ENCODE peak calls at places on chromosome 18, in eight cellular contexts. S is foreskin fibroblast, V is WTC11, J is astrocyte of the spinal cord, G is AG04450, I is D721Med, P is IMR-90, Z is endodermal cell. U is an unnamed sample.

GRCh38 chr18:6842081-6842480 is 112.6 kb downstream of the ARHGAP28 start:
- DNase-seq in V (no peak), I (no peak), J (no peak), G (no peak), P (no peak), Z (no peak), S (no peak), U (no peak)

GRCh38 chr18:22841840-22842239 is 91.3 kb upstream of the RBBP8 start:
- DNase-seq in I (no peak), P (peak), J (peak), S (peak), Z (no peak), G (no peak), V (no peak), U (peak)

GRCh38 chr18:43757273-43757672 is 480.0 kb upstream of the SYT4 start:
- DNase-seq in V (no peak), S (no peak), I (no peak), J (no peak), G (no peak), P (no peak), Z (no peak), U (no peak)

GRCh38 chr18:31450409-31450808 is 2.9 kb downstream of the DSG3 start:
- DNase-seq in V (no peak), P (no peak), Z (no peak), S (no peak), I (no peak), G (no peak), J (no peak), U (no peak)

GRCh38 chr18:78406743-78407455 is 572.7 kb upstream of the SALL3 start:
- DNase-seq in S (no peak), P (no peak), J (no peak), G (no peak), V (no peak), Z (no peak), I (no peak), U (no peak)

GRCh38 chr18:2526320-2526719 is 45.0 kb downstream of the METTL4 start:
- DNase-seq in I (no peak), S (no peak), V (no peak), J (no peak), P (no peak), G (no peak), Z (no peak), U (no peak)

GRCh38 chr18:36427369-36427768 is 129.9 kb downstream of the FHOD3 start:
- DNase-seq in V (no peak), I (no peak), S (no peak), G (no peak), Z (no peak), J (no peak), P (no peak), U (peak)

GRCh38 chr18:45482286-45482685 is 133.0 kb upstream of the SLC14A2 start:
- DNase-seq in J (peak), P (no peak), Z (no peak), S (no peak), I (no peak), V (no peak), G (no peak), U (no peak)

GRCh38 chr18:61546598-61546997 is 213.4 kb downstream of the CDH20 start:
- DNase-seq in Z (no peak), P (peak), V (no peak), I (no peak), J (peak), S (peak), G (peak), U (peak)

GRCh38 chr18:38241216-38241615 is 675.6 kb upstream of the CELF4 start:
- DNase-seq in S (peak), J (peak), P (no peak), Z (no peak), I (no peak), G (no peak), V (no peak), U (no peak)

GRCh38 chr18:78911751-78912283 is 67.8 kb upstream of the SALL3 start:
- DNase-seq in S (no peak), I (no peak), Z (peak), J (no peak), G (no peak), V (no peak), P (no peak), U (no peak)

GRCh38 chr18:14781671-14782070 is 33.7 kb downstream of the ANKRD30B start:
- DNase-seq in V (no peak), I (no peak), J (no peak), Z (no peak), P (no peak), S (no peak), G (no peak), U (no peak)

GRCh38 chr18:830315-830901 is 18.4 kb upstream of the YES1 start:
- DNase-seq in V (no peak), P (peak), I (no peak), S (peak), Z (peak), J (peak), G (no peak), U (no peak)

GRCh38 chr18:3597159-3597977 is 147.4 kb downstream of the TGIF1 start:
- DNase-seq in P (peak), G (no peak), S (no peak), I (no peak), V (no peak), J (no peak), Z (no peak), U (no peak)

GRCh38 chr18:1421502-1421901 is 516.8 kb downstream of the ADCYAP1 start:
- DNase-seq in V (no peak), J (no peak), Z (no peak), S (no peak), P (no peak), I (no peak), G (no peak), U (no peak)

GRCh38 chr18:44943201-44943881 is 262.7 kb downstream of the SETBP1 start:
- DNase-seq in S (no peak), V (peak), P (no peak), Z (peak), G (no peak), J (peak), I (no peak), U (no peak)

GRCh38 chr18:14962626-14963025 is 214.7 kb downstream of the ANKRD30B start:
- DNase-seq in P (no peak), V (no peak), S (no peak), G (no peak), J (no peak), I (no peak), Z (no peak), U (no peak)

GRCh38 chr18:40867452-40867851 is 1087.6 kb upstream of the PIK3C3 start:
- DNase-seq in S (peak), Z (no peak), P (peak), V (no peak), I (no peak), J (peak), G (peak), U (peak)

GRCh38 chr18:6653880-6654279 is 75.6 kb upstream of the ARHGAP28 start:
- DNase-seq in P (no peak), S (no peak), G (no peak), I (no peak), J (no peak), Z (no peak), V (no peak), U (no peak)

GRCh38 chr18:69400253-69400975 is at the start of gene DOK6:
- DNase-seq in J (peak), V (peak), I (peak), S (peak), Z (peak), P (peak), G (no peak), U (no peak)

GRCh38 chr18:23038712-23039111 is 96.6 kb upstream of the CABLES1 start:
- DNase-seq in S (peak), I (no peak), G (no peak), V (no peak), P (peak), J (peak), Z (no peak), U (peak)

GRCh38 chr18:79413901-79414300 is 18.2 kb downstream of the NFATC1 start:
- DNase-seq in J (no peak), S (no peak), V (no peak), Z (no peak), P (no peak), G (no peak), I (no peak), U (no peak)

GRCh38 chr18:74661008-74661407 is 63.3 kb downstream of the ZNF407 start:
- DNase-seq in G (no peak), I (no peak), P (no peak), S (no peak), J (no peak), V (no peak), Z (no peak), U (no peak)

GRCh38 chr18:34287825-34288224 is 63.1 kb upstream of the NOL4 start:
- DNase-seq in J (no peak), P (no peak), Z (no peak), V (no peak), G (no peak), S (no peak), I (no peak), U (no peak)

GRCh38 chr18:46437019-46437418 is 220.0 kb downstream of the LOXHD1 start:
- DNase-seq in J (no peak), Z (no peak), P (no peak), S (no peak), V (no peak), I (no peak), G (no peak), U (no peak)

GRCh38 chr18:45874501-45875184 is 49.2 kb downstream of the SIGLEC15 start:
- DNase-seq in G (no peak), J (no peak), S (no peak), Z (no peak), P (peak), I (no peak), V (no peak), U (no peak)

GRCh38 chr18:48333563-48333962 is 75.6 kb downstream of the ZBTB7C start:
- DNase-seq in S (no peak), G (no peak), I (no peak), V (peak), Z (no peak), P (no peak), J (no peak), U (no peak)

GRCh38 chr18:24763765-24764548 is 303.5 kb downstream of the HRH4 start:
- DNase-seq in J (no peak), G (no peak), P (peak), I (no peak), S (peak), V (no peak), Z (no peak), U (no peak)

GRCh38 chr18:77107218-77107815 is 25.3 kb downstream of the MBP start:
- DNase-seq in P (no peak), S (no peak), J (no peak), Z (no peak), I (no peak), G (no peak), V (no peak), U (no peak)

GRCh38 chr18:36454258-36454657 is 156.7 kb downstream of the FHOD3 start:
- DNase-seq in S (no peak), G (no peak), V (no peak), J (no peak), Z (no peak), P (no peak), I (no peak), U (no peak)

GRCh38 chr18:46488472-46489213 is 168.4 kb downstream of the LOXHD1 start:
- DNase-seq in Z (peak), V (no peak), J (no peak), I (no peak), G (no peak), P (no peak), S (no peak), U (no peak)

GRCh38 chr18:5546660-5547059 is 2.9 kb upstream of the EPB41L3 start:
- DNase-seq in V (peak), S (peak), I (no peak), P (peak), J (peak), Z (peak), G (peak), U (peak)

GRCh38 chr18:31206064-31206463 is 43.4 kb upstream of the DSC1 start:
- DNase-seq in P (no peak), J (no peak), I (no peak), G (no peak), V (no peak), Z (no peak), S (no peak), U (no peak)

GRCh38 chr18:59357928-59358327 is 1.1 kb downstream of the LMAN1 start:
- DNase-seq in V (no peak), Z (no peak), I (no peak), G (peak), J (peak), P (peak), S (peak), U (peak)

GRCh38 chr18:60684843-60685513 is 312.4 kb upstream of the MC4R start:
- DNase-seq in S (peak), G (no peak), P (peak), I (no peak), V (no peak), Z (no peak), J (peak), U (no peak)

GRCh38 chr18:49018553-49018943 is 67.8 kb upstream of the SMAD7 start:
- DNase-seq in P (no peak), Z (no peak), I (no peak), G (no peak), J (no peak), V (no peak), S (no peak), U (no peak)

GRCh38 chr18:61889541-61889940 is 3.3 kb downstream of the RNF152 start:
- DNase-seq in V (no peak), G (no peak), P (no peak), Z (no peak), I (no peak), S (no peak), J (no peak), U (no peak)

GRCh38 chr18:40210696-40211095 is 1744.3 kb upstream of the PIK3C3 start:
- DNase-seq in S (no peak), V (no peak), P (no peak), I (no peak), G (no peak), Z (no peak), J (no peak), U (no peak)

GRCh38 chr18:52484977-52485376 is 145.0 kb downstream of the DCC start:
- DNase-seq in Z (no peak), J (no peak), I (no peak), S (no peak), V (no peak), P (no peak), G (no peak), U (no peak)
- TF ChIP-seq CTCF in Z (no peak), J (no peak), I (no peak), S (no peak), V (no peak), P (no peak), G (peak), U (no peak)

GRCh38 chr18:51097046-51097822 is 67.2 kb downstream of the SMAD4 start:
- DNase-seq in S (no peak), V (no peak), I (no peak), P (no peak), Z (no peak), J (no peak), G (no peak), U (no peak)

GRCh38 chr18:51098513-51098912 is 68.5 kb downstream of the SMAD4 start:
- DNase-seq in Z (no peak), I (no peak), P (no peak), S (no peak), G (no peak), J (no peak), V (no peak), U (no peak)

GRCh38 chr18:51098082-51098481 is 68.1 kb downstream of the SMAD4 start:
- DNase-seq in Z (no peak), G (no peak), P (no peak), V (no peak), J (no peak), S (no peak), I (no peak), U (no peak)

DNA sequence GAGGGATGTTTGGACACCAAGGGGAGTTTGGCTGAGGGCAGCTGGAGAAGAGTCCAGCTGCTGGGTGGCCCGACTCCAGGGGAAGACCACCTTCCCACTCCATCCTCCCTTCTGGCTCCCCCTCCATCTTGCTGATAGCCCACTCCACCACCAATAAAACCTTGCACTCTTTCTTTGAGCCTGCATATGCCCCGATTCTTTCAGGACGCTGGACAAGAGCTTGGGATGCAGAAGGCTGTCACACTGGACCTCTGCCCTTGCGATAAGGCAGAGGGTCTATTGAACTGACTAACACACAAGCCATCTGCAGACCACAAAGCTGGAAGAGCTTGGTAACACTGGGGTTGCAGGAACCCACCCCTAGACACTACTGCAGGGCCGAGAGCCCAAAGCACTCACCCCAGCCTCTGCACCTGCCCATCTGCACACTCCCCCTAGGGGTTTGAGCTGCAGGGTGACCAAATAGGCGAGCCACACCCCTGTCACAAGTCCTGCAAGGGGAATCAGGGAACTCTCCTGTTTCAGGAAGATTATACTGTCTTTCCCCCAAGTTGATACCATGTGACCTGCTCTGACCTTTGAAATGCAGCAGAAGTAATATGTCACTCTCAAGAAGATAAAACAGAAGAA is 70.5 kb downstream of the SMAD4 start:
- DNase-seq in S (no peak), I (no peak), Z (no peak), G (no peak), V (peak), P (no peak), J (no peak), U (no peak)
- TF ChIP-seq CTCF in S (no peak), I (no peak), Z (peak), G (no peak), V (no peak), P (no peak), J (no peak), U (no peak)

DNA sequence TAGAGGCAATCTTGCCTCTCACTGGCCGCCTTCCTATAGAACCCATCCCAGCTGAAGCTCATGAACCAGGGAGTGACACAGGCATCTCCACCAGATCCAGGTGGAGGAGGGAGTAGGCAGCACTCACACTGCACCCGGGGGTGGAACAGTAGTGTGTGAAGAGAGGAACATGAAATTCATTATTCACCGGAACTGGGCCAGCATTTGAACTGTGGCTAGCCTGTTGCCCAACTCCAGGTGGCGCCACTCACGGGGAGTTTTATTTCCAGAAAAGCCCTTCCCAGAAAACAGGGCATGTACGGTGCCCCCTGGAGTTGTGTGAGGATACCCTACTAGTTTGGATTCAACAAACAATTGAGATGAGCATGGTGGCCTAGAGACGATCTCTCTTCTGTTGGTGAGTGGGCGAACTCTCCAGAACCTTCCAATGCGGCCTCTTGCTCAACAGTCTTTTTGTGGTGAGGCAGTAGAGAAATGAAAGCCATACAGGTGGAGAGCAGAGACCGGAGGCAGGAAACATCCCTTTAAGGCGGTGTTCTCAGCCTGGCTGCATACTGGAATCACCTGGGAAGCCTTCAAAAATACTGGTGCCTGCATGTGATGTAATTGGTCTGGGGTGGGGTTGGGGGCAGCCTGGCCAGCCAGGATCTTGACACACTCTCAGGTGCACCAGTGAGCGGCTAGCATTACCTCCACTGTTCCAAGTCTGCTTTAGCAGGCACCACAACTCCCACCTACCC is 73.5 kb upstream of the NEDD4L start:
- DNase-seq in V (peak), G (no peak), P (no peak), Z (peak), S (no peak), I (no peak), J (no peak), U (no peak)
- TF ChIP-seq CTCF in V (peak), G (peak), P (peak), Z (peak), S (peak), I (peak), J (peak), U (peak)

GRCh38 chr18:67215686-67216085 is 300.8 kb downstream of the DSEL start:
- DNase-seq in V (no peak), Z (no peak), J (no peak), S (no peak), G (no peak), P (no peak), I (no peak), U (no peak)
- TF ChIP-seq CTCF in V (no peak), Z (no peak), J (no peak), S (no peak), G (no peak), P (no peak), I (no peak), U (no peak)

DNA sequence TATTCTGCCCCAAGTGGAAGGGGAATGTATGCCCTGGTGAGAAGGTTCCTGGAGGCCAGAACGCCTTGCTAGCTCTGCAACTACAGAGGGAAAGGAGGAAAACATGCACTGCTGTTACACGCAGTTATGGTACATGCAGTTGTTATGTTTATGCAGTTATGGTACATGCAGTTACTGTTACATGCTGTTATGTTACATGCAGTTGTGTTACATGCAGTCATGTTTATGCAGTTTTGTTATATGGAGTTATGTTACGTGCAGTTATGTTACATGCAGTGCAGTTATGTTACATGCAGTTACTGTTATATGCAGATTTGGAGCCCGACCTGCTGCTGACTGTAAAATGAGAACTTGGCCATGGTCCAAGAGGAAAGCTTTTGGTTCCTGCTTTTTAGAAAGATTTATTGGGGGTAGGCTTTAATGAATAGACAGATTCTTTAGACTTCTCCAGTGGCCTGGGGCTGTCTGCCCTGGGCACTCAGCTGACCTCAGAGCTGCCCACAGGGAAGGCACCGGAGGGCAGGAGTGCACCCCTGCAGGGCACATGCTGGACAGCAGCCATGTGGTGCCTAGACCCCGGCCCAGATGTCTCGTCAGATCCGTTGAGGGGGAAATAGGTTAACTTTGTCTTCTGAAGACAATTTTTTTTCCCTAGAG is 84.2 kb downstream of the LDLRAD4 start:
- DNase-seq in V (no peak), Z (no peak), S (peak), I (no peak), G (no peak), J (no peak), P (no peak), U (no peak)
- TF ChIP-seq CTCF in V (no peak), Z (peak), S (no peak), I (no peak), G (no peak), J (no peak), P (no peak), U (no peak)

GRCh38 chr18:72826736-72827135 is 41.1 kb downstream of the NETO1 start:
- DNase-seq in I (no peak), V (peak), P (no peak), S (no peak), Z (peak), G (no peak), J (no peak), U (no peak)
- TF ChIP-seq CTCF in I (no peak), V (no peak), P (no peak), S (no peak), Z (peak), G (no peak), J (no peak), U (no peak)

U was measured in HFFc6.